ENCODE peak calls at places on chromosomes 1 and 21, in ten cellular contexts. One of them, this sample, is unnamed.

GRCh38 chr1:201970334-201971159 is 11.9 kb upstream of the RNPEP start:
- DNase-seq in GM06990: no peak
- DNase-seq in CD14-positive monocyte: no peak
- DNase-seq in uterus: no peak
- DNase-seq in sigmoid colon: no peak
- DNase-seq in cardiac muscle cell: no peak
- DNase-seq in fibroblast of the aortic adventitia: no peak
- DNase-seq in AG04450: no peak
- DNase-seq in upper lobe of right lung: no peak
- DNase-seq in A549: no peak
- DNase-seq in this sample: no peak

GRCh38 chr1:54826226-54826816 is 25.2 kb upstream of the TTC22 start:
- DNase-seq in GM06990: no peak
- DNase-seq in CD14-positive monocyte: no peak
- DNase-seq in uterus: no peak
- DNase-seq in sigmoid colon: no peak
- DNase-seq in cardiac muscle cell: no peak
- DNase-seq in fibroblast of the aortic adventitia: no peak
- DNase-seq in AG04450: no peak
- DNase-seq in upper lobe of right lung: no peak
- DNase-seq in A549: no peak
- DNase-seq in this sample: no peak

GRCh38 chr1:183757061-183757460 is 47.9 kb upstream of the RGL1 start:
- DNase-seq in GM06990: no peak
- DNase-seq in CD14-positive monocyte: no peak
- DNase-seq in uterus: no peak
- DNase-seq in sigmoid colon: no peak
- DNase-seq in cardiac muscle cell: no peak
- DNase-seq in fibroblast of the aortic adventitia: peak
- DNase-seq in AG04450: peak
- DNase-seq in upper lobe of right lung: no peak
- DNase-seq in A549: no peak
- DNase-seq in this sample: peak

GRCh38 chr1:24600551-24600950 is 42.6 kb upstream of the SRRM1 start:
- DNase-seq in GM06990: no peak
- DNase-seq in CD14-positive monocyte: no peak
- DNase-seq in uterus: no peak
- DNase-seq in sigmoid colon: no peak
- DNase-seq in cardiac muscle cell: no peak
- DNase-seq in fibroblast of the aortic adventitia: no peak
- DNase-seq in AG04450: no peak
- DNase-seq in upper lobe of right lung: no peak
- DNase-seq in A549: no peak
- DNase-seq in this sample: no peak

GRCh38 chr1:58687516-58687915 is 12.3 kb downstream of the MYSM1 start:
- DNase-seq in GM06990: no peak
- DNase-seq in CD14-positive monocyte: no peak
- DNase-seq in uterus: no peak
- DNase-seq in sigmoid colon: no peak
- DNase-seq in cardiac muscle cell: no peak
- DNase-seq in fibroblast of the aortic adventitia: no peak
- DNase-seq in AG04450: no peak
- DNase-seq in upper lobe of right lung: no peak
- DNase-seq in A549: no peak
- DNase-seq in this sample: no peak

GRCh38 chr21:25980710-25981109 is 189.9 kb downstream of the APP start:
- DNase-seq in GM06990: no peak
- DNase-seq in CD14-positive monocyte: no peak
- DNase-seq in uterus: no peak
- DNase-seq in sigmoid colon: no peak
- DNase-seq in cardiac muscle cell: no peak
- DNase-seq in fibroblast of the aortic adventitia: no peak
- DNase-seq in AG04450: no peak
- DNase-seq in upper lobe of right lung: no peak
- DNase-seq in A549: no peak
- DNase-seq in this sample: no peak

GRCh38 chr1:50538476-50538875 is 115.2 kb upstream of the DMRTA2 start:
- DNase-seq in GM06990: no peak
- DNase-seq in CD14-positive monocyte: no peak
- DNase-seq in uterus: no peak
- DNase-seq in sigmoid colon: no peak
- DNase-seq in cardiac muscle cell: no peak
- DNase-seq in fibroblast of the aortic adventitia: no peak
- DNase-seq in AG04450: no peak
- DNase-seq in upper lobe of right lung: no peak
- DNase-seq in A549: no peak
- DNase-seq in this sample: no peak

GRCh38 chr1:116667577-116668105 is at the start of gene IGSF3:
- DNase-seq in GM06990: peak
- DNase-seq in CD14-positive monocyte: peak
- DNase-seq in uterus: peak
- DNase-seq in sigmoid colon: peak
- DNase-seq in cardiac muscle cell: peak
- DNase-seq in fibroblast of the aortic adventitia: no peak
- DNase-seq in AG04450: no peak
- DNase-seq in upper lobe of right lung: peak
- DNase-seq in A549: peak
- DNase-seq in this sample: peak

GRCh38 chr1:18794561-18794960 is 64.9 kb downstream of the TAS1R2 start:
- DNase-seq in GM06990: no peak
- DNase-seq in CD14-positive monocyte: no peak
- DNase-seq in uterus: no peak
- DNase-seq in sigmoid colon: no peak
- DNase-seq in cardiac muscle cell: peak
- DNase-seq in fibroblast of the aortic adventitia: no peak
- DNase-seq in AG04450: no peak
- DNase-seq in upper lobe of right lung: no peak
- DNase-seq in A549: peak
- DNase-seq in this sample: no peak

GRCh38 chr1:13699510-13699909 is 478 bp upstream of the PRDM2 start:
- DNase-seq in GM06990: peak
- DNase-seq in CD14-positive monocyte: no peak
- DNase-seq in uterus: no peak
- DNase-seq in sigmoid colon: no peak
- DNase-seq in cardiac muscle cell: no peak
- DNase-seq in fibroblast of the aortic adventitia: no peak
- DNase-seq in AG04450: no peak
- DNase-seq in upper lobe of right lung: no peak
- DNase-seq in A549: no peak
- DNase-seq in this sample: no peak

GRCh38 chr1:247246325-247247115 is 9.4 kb upstream of the VN1R5 start:
- DNase-seq in GM06990: no peak
- DNase-seq in CD14-positive monocyte: no peak
- DNase-seq in uterus: no peak
- DNase-seq in sigmoid colon: no peak
- DNase-seq in cardiac muscle cell: no peak
- DNase-seq in fibroblast of the aortic adventitia: no peak
- DNase-seq in AG04450: no peak
- DNase-seq in upper lobe of right lung: no peak
- DNase-seq in A549: no peak
- DNase-seq in this sample: no peak

GRCh38 chr1:23019094-23019850 is at the start of gene KDM1A:
- DNase-seq in GM06990: peak
- DNase-seq in CD14-positive monocyte: peak
- DNase-seq in uterus: peak
- DNase-seq in sigmoid colon: peak
- DNase-seq in cardiac muscle cell: peak
- DNase-seq in fibroblast of the aortic adventitia: peak
- DNase-seq in AG04450: peak
- DNase-seq in upper lobe of right lung: peak
- DNase-seq in A549: peak
- DNase-seq in this sample: peak
- TF ChIP-seq CTCF in GM06990: peak
- TF ChIP-seq CTCF in CD14-positive monocyte: no peak
- TF ChIP-seq CTCF in uterus: peak
- TF ChIP-seq CTCF in sigmoid colon: no peak
- TF ChIP-seq CTCF in cardiac muscle cell: peak
- TF ChIP-seq CTCF in fibroblast of the aortic adventitia: no peak
- TF ChIP-seq CTCF in AG04450: peak
- TF ChIP-seq CTCF in upper lobe of right lung: no peak
- TF ChIP-seq CTCF in A549: no peak
- TF ChIP-seq CTCF in this sample: no peak

GRCh38 chr1:156684227-156684782 is 7.1 kb upstream of the NES start:
- DNase-seq in GM06990: no peak
- DNase-seq in CD14-positive monocyte: no peak
- DNase-seq in uterus: no peak
- DNase-seq in sigmoid colon: no peak
- DNase-seq in cardiac muscle cell: no peak
- DNase-seq in fibroblast of the aortic adventitia: peak
- DNase-seq in AG04450: no peak
- DNase-seq in upper lobe of right lung: no peak
- DNase-seq in A549: no peak
- DNase-seq in this sample: no peak
- TF ChIP-seq CTCF in GM06990: peak
- TF ChIP-seq CTCF in CD14-positive monocyte: no peak
- TF ChIP-seq CTCF in uterus: no peak
- TF ChIP-seq CTCF in sigmoid colon: no peak
- TF ChIP-seq CTCF in cardiac muscle cell: no peak
- TF ChIP-seq CTCF in fibroblast of the aortic adventitia: peak
- TF ChIP-seq CTCF in AG04450: peak
- TF ChIP-seq CTCF in upper lobe of right lung: no peak
- TF ChIP-seq CTCF in A549: no peak
- TF ChIP-seq CTCF in this sample: peak

DNA sequence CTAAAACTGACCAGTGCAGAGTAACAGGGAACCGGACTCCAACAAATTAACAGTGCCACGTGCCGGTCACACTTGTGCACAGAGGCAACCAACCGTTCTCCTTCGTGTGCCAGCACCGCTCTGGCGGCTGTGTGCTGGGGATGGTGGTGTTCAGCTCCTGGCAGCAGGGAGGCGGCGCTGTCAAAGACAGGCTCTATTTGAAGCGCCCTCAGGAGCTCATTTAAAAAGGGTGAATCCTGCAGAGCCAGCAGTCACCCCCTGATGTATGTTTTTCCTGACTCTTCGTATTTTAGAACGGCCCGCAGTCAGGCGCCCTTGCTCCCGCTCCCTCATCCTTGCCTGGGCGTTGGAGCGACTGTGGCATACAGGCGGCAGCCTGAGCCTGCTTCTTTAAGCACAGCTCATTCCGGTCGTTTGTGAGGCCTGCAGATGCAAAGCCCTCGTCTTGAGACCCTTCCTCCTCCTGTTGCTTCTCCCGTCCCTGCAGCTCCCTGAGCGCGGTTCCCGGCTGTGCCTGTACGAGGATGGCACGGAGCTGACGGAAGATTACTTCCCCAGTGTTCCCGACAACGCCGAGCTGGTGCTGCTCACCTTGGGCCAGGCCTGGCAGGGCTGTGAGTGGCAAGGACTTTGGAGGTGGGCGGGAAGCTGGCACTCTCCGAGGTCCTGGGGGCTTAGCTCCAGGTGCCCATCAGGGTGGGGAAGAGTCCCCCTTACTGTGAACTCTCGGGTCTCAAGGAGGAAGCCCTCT is 1.1 kb downstream of the DFFB start:
- DNase-seq in GM06990: no peak
- DNase-seq in CD14-positive monocyte: no peak
- DNase-seq in uterus: no peak
- DNase-seq in sigmoid colon: no peak
- DNase-seq in cardiac muscle cell: peak
- DNase-seq in fibroblast of the aortic adventitia: peak
- DNase-seq in AG04450: no peak
- DNase-seq in upper lobe of right lung: no peak
- DNase-seq in A549: no peak
- DNase-seq in this sample: peak
- TF ChIP-seq CTCF in GM06990: no peak
- TF ChIP-seq CTCF in CD14-positive monocyte: no peak
- TF ChIP-seq CTCF in uterus: no peak
- TF ChIP-seq CTCF in sigmoid colon: no peak
- TF ChIP-seq CTCF in cardiac muscle cell: peak
- TF ChIP-seq CTCF in fibroblast of the aortic adventitia: no peak
- TF ChIP-seq CTCF in AG04450: peak
- TF ChIP-seq CTCF in upper lobe of right lung: no peak
- TF ChIP-seq CTCF in A549: no peak
- TF ChIP-seq CTCF in this sample: no peak

GRCh38 chr1:117795190-117795589 is 134.2 kb downstream of the GDAP2 start:
- DNase-seq in GM06990: no peak
- DNase-seq in CD14-positive monocyte: no peak
- DNase-seq in uterus: no peak
- DNase-seq in sigmoid colon: no peak
- DNase-seq in cardiac muscle cell: no peak
- DNase-seq in fibroblast of the aortic adventitia: peak
- DNase-seq in AG04450: peak
- DNase-seq in upper lobe of right lung: no peak
- DNase-seq in A549: no peak
- DNase-seq in this sample: peak
- TF ChIP-seq CTCF in GM06990: no peak
- TF ChIP-seq CTCF in CD14-positive monocyte: no peak
- TF ChIP-seq CTCF in uterus: no peak
- TF ChIP-seq CTCF in sigmoid colon: no peak
- TF ChIP-seq CTCF in cardiac muscle cell: no peak
- TF ChIP-seq CTCF in fibroblast of the aortic adventitia: peak
- TF ChIP-seq CTCF in AG04450: peak
- TF ChIP-seq CTCF in upper lobe of right lung: no peak
- TF ChIP-seq CTCF in A549: no peak
- TF ChIP-seq CTCF in this sample: no peak

GRCh38 chr1:31795801-31796621 is 19.8 kb downstream of the SPOCD1 start:
- DNase-seq in GM06990: no peak
- DNase-seq in CD14-positive monocyte: no peak
- DNase-seq in uterus: no peak
- DNase-seq in sigmoid colon: peak
- DNase-seq in cardiac muscle cell: no peak
- DNase-seq in fibroblast of the aortic adventitia: peak
- DNase-seq in AG04450: peak
- DNase-seq in upper lobe of right lung: no peak
- DNase-seq in A549: no peak
- DNase-seq in this sample: no peak
- TF ChIP-seq CTCF in GM06990: no peak
- TF ChIP-seq CTCF in CD14-positive monocyte: no peak
- TF ChIP-seq CTCF in uterus: no peak
- TF ChIP-seq CTCF in sigmoid colon: no peak
- TF ChIP-seq CTCF in cardiac muscle cell: no peak
- TF ChIP-seq CTCF in fibroblast of the aortic adventitia: no peak
- TF ChIP-seq CTCF in AG04450: peak
- TF ChIP-seq CTCF in upper lobe of right lung: no peak
- TF ChIP-seq CTCF in A549: no peak
- TF ChIP-seq CTCF in this sample: no peak

DNA sequence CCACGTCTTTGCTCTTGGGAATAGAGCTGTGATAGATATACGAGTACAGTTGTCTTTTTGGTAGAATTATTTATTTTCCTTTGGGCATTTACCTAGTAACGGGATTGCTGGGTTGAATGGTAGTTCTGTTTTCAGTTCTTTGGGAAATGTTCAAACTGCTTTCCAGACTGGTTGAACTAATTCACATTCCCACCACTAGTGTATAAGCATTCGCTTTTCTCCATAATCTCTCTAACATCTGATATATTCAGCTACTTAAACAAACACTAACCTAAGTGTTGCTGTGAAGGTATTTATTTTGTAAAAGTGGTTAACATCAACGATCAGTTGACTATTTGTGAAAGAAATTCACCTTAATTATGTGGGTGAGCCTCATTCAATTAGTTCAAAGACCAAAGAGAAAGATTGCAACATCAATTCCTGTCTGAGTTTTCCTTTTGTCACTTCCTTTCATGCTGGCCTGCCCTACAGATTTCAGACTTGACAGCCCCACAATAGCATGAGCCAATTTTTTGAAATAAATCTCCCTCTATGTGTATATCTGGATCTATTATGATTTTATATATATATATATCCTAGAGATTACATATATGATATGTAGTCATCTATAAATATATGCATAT is 26.7 kb upstream of the DUSP10 start:
- DNase-seq in GM06990: no peak
- DNase-seq in CD14-positive monocyte: no peak
- DNase-seq in uterus: no peak
- DNase-seq in sigmoid colon: no peak
- DNase-seq in cardiac muscle cell: no peak
- DNase-seq in fibroblast of the aortic adventitia: no peak
- DNase-seq in AG04450: no peak
- DNase-seq in upper lobe of right lung: no peak
- DNase-seq in A549: no peak
- DNase-seq in this sample: no peak
- TF ChIP-seq CTCF in GM06990: no peak
- TF ChIP-seq CTCF in CD14-positive monocyte: no peak
- TF ChIP-seq CTCF in uterus: no peak
- TF ChIP-seq CTCF in sigmoid colon: no peak
- TF ChIP-seq CTCF in cardiac muscle cell: peak
- TF ChIP-seq CTCF in fibroblast of the aortic adventitia: no peak
- TF ChIP-seq CTCF in AG04450: peak
- TF ChIP-seq CTCF in upper lobe of right lung: peak
- TF ChIP-seq CTCF in A549: no peak
- TF ChIP-seq CTCF in this sample: no peak

This sample was measured in PC-9.